ENCODE peak calls at places on chromosome 9, in four cellular contexts. G, U, E and C are unnamed samples.

GRCh38 chr9:123383512-123384170 is 27.6 kb downstream of the CRB2 start:
- DNase-seq in G (no peak), U (no peak), E (no peak), C (no peak)

GRCh38 chr9:3181049-3181953 is 337.4 kb upstream of the PUM3 start:
- DNase-seq in G (peak; percentile 26), U (peak; percentile 39), E (peak; percentile 28), C (peak; percentile 32)

GRCh38 chr9:19552693-19553092 is 143.9 kb downstream of the ACER2 start:
- DNase-seq in G (no peak), U (no peak), E (no peak), C (no peak)

GRCh38 chr9:121619989-121620673 is 31.3 kb upstream of the DAB2IP start:
- DNase-seq in G (no peak), U (peak; percentile 77), E (no peak), C (no peak)

GRCh38 chr9:13580760-13581159 is 301.3 kb upstream of the MPDZ start:
- DNase-seq in G (no peak), U (no peak), E (no peak), C (no peak)

GRCh38 chr9:136053757-136054142 is 41.3 kb downstream of the NACC2 start:
- DNase-seq in G (no peak), U (no peak), E (no peak), C (no peak)

GRCh38 chr9:129557192-129558036 is 63.5 kb downstream of the C9orf50 start:
- DNase-seq in G (no peak), U (peak; percentile 47), E (peak; percentile 95), C (no peak)

GRCh38 chr9:135701067-135701967 is 668 bp upstream of the KCNT1 start:
- DNase-seq in G (no peak), U (no peak), E (no peak), C (no peak)

GRCh38 chr9:18202924-18203323 is 271.0 kb upstream of the ADAMTSL1 start:
- DNase-seq in G (no peak), U (no peak), E (no peak), C (no peak)

GRCh38 chr9:35905912-35906679 is at the start of gene HRCT1:
- DNase-seq in G (peak; percentile 91), U (peak; percentile 96), E (peak; percentile 96), C (no peak)

GRCh38 chr9:105694848-105695581 is 674 bp downstream of the TMEM38B start:
- DNase-seq in G (peak; percentile 77), U (peak; percentile 60), E (peak; percentile 52), C (peak; percentile 71)

GRCh38 chr9:1007312-1007711 is 30.9 kb downstream of the DMRT3 start:
- DNase-seq in G (no peak), U (no peak), E (no peak), C (no peak)

GRCh38 chr9:20074291-20074690 is 285.5 kb upstream of the SLC24A2 start:
- DNase-seq in G (no peak), U (no peak), E (no peak), C (no peak)

GRCh38 chr9:14437336-14438231 is 123.6 kb upstream of the NFIB start:
- DNase-seq in G (no peak), U (no peak), E (no peak), C (no peak)

GRCh38 chr9:92535940-92536850 is at the start of gene ECM2:
- DNase-seq in G (peak; percentile 65), U (no peak), E (peak; percentile 65), C (no peak)

GRCh38 chr9:20584968-20585643 is 37.2 kb downstream of the MLLT3 start:
- DNase-seq in G (no peak), U (no peak), E (no peak), C (no peak)

GRCh38 chr9:101792475-101792874 is 54.0 kb upstream of the GRIN3A start:
- DNase-seq in G (no peak), U (no peak), E (no peak), C (no peak)

GRCh38 chr9:82273121-82273520 is 284.5 kb downstream of the SPATA31D1 start:
- DNase-seq in G (no peak), U (no peak), E (peak; percentile 59), C (no peak)

GRCh38 chr9:21983509-21983908 is 10.7 kb downstream of the CDKN2A start:
- DNase-seq in G (no peak), U (no peak), E (no peak), C (no peak)

GRCh38 chr9:112831281-112831851 is 59.3 kb downstream of the SLC46A2 start:
- DNase-seq in G (peak; percentile 16), U (peak; percentile 77), E (no peak), C (no peak)

GRCh38 chr9:86978986-86979385 is 31.7 kb upstream of the GAS1 start:
- DNase-seq in G (no peak), U (no peak), E (peak; percentile 82), C (no peak)

GRCh38 chr9:138047469-138048040 is 170.0 kb downstream of the CACNA1B start:
- DNase-seq in G (no peak), U (peak; percentile 17), E (no peak), C (no peak)

GRCh38 chr9:108535526-108535925 is 320.3 kb downstream of the ACTL7B start:
- DNase-seq in G (no peak), U (no peak), E (peak; percentile 29), C (no peak)

GRCh38 chr9:130732131-130732530 is 38.6 kb downstream of the EXOSC2 start:
- DNase-seq in G (no peak), U (no peak), E (no peak), C (no peak)